ENCODE peak calls at places on chromosomes 6 and 20, in five cellular contexts. R, H, Z, Y and I are unnamed samples.
A peak's percentile ranks its signal among the peaks of the same experiment; 100 is the strongest.

GRCh38 chr20:61731363-61732181 is 334.1 kb downstream of the TAF4 start:
- DNase-seq in Z (no peak), R (no peak), Y (peak; percentile 75), H (peak; percentile 27), I (no peak)

GRCh38 chr6:90144396-90144795 is 152.2 kb downstream of the BACH2 start:
- DNase-seq in R (no peak), Y (no peak), Z (peak; percentile 50), H (no peak), I (no peak)

GRCh38 chr20:21288587-21289370 is 14.4 kb upstream of the XRN2 start:
- DNase-seq in Z (no peak), Y (no peak), R (no peak), H (no peak), I (no peak)

GRCh38 chr6:148440021-148440420 is 97.4 kb downstream of the SASH1 start:
- DNase-seq in R (no peak), Z (no peak), Y (no peak), H (no peak), I (no peak)

GRCh38 chr20:21289651-21290050 is 13.5 kb upstream of the XRN2 start:
- DNase-seq in R (no peak), Z (no peak), Y (no peak), H (no peak), I (no peak)

GRCh38 chr6:112947507-112947906 is 600.4 kb downstream of the RFPL4B start:
- DNase-seq in Y (no peak), R (no peak), Z (no peak), H (no peak), I (no peak)

GRCh38 chr20:43843096-43843964 is 71.3 kb upstream of the TOX2 start:
- DNase-seq in Y (peak; percentile 66), Z (no peak), R (no peak), H (peak; percentile 91), I (no peak)

GRCh38 chr6:151413372-151414145 is 22.2 kb upstream of the ZBTB2 start:
- DNase-seq in H (no peak), R (peak; percentile 25), Z (peak; percentile 59), Y (no peak), I (peak; percentile 33)

GRCh38 chr6:35640017-35640664 is 48.6 kb downstream of the FKBP5 start:
- DNase-seq in Z (no peak), Y (no peak), H (no peak), R (no peak), I (no peak)

GRCh38 chr20:3901028-3901746 is 12.0 kb downstream of the PANK2 start:
- DNase-seq in H (peak; percentile 54), Y (no peak), R (no peak), Z (no peak), I (no peak)

GRCh38 chr20:60211618-60212463 is 253.6 kb downstream of the CDH26 start:
- DNase-seq in Z (no peak), Y (no peak), R (no peak), H (no peak), I (no peak)

GRCh38 chr20:47355489-47356219 is 845 bp downstream of the ZMYND8 start:
- DNase-seq in Y (no peak), H (no peak), R (peak; percentile 34), Z (peak; percentile 13), I (peak; percentile 34)

GRCh38 chr20:44024820-44025580 is 110.3 kb downstream of the TOX2 start:
- DNase-seq in Z (no peak), R (no peak), H (no peak), Y (no peak), I (no peak)

GRCh38 chr6:15659181-15659580 is 3.6 kb downstream of the DTNBP1 start:
- DNase-seq in H (no peak), R (no peak), Y (no peak), Z (no peak), I (no peak)

GRCh38 chr20:18805881-18806280 is 7.7 kb upstream of the SCP2D1 start:
- DNase-seq in Z (no peak), H (no peak), R (peak; percentile 30), Y (no peak), I (no peak)

GRCh38 chr6:52024451-52025068 is 62.9 kb downstream of the PKHD1 start:
- DNase-seq in Z (no peak), Y (no peak), R (no peak), H (no peak), I (no peak)

GRCh38 chr20:61847420-61847748 is 218.3 kb downstream of the TAF4 start:
- DNase-seq in Z (no peak), R (no peak), Y (no peak), H (no peak), I (no peak)

GRCh38 chr20:19699132-19699971 is 58.7 kb upstream of the RIN2 start:
- DNase-seq in H (peak; percentile 42), Z (no peak), R (peak; percentile 62), Y (no peak), I (no peak)

GRCh38 chr6:36817864-36818263 is 21.4 kb downstream of the CPNE5 start:
- DNase-seq in Y (no peak), H (no peak), R (no peak), Z (no peak), I (no peak)

GRCh38 chr20:63156221-63156671 is 59.7 kb downstream of the YTHDF1 start:
- DNase-seq in Y (no peak), Z (no peak), H (no peak), R (no peak), I (no peak)

GRCh38 chr20:41734506-41734945 is 116.3 kb upstream of the CHD6 start:
- DNase-seq in R (peak; percentile 77), Y (peak; percentile 79), Z (peak; percentile 34), H (peak; percentile 25), I (peak; percentile 38)

GRCh38 chr6:125153541-125154183 is at the start of gene TPD52L1:
- DNase-seq in Y (peak; percentile 54), Z (peak; percentile 62), H (peak; percentile 61), R (peak; percentile 85), I (peak; percentile 55)

GRCh38 chr6:81331526-81331925 is 421.0 kb downstream of the TENT5A start:
- DNase-seq in H (no peak), Y (no peak), R (no peak), Z (no peak), I (no peak)

GRCh38 chr6:47144306-47144705 is 102.2 kb upstream of the ADGRF1 start:
- DNase-seq in Z (no peak), R (no peak), Y (no peak), H (peak; percentile 90), I (no peak)

GRCh38 chr6:168336967-168337366 is 17.4 kb upstream of the DACT2 start:
- DNase-seq in Z (no peak), H (no peak), Y (no peak), R (no peak), I (no peak)

GRCh38 chr20:17665756-17666155 is 16.3 kb downstream of the RRBP1 start:
- DNase-seq in H (no peak), R (no peak), Y (no peak), Z (no peak), I (no peak)

GRCh38 chr20:43220612-43221011 is 30.9 kb upstream of the PTPRT start:
- DNase-seq in Z (no peak), Y (no peak), H (no peak), R (no peak), I (no peak)

GRCh38 chr6:106039836-106040592 is 46.1 kb upstream of the PRDM1 start:
- DNase-seq in Y (no peak), Z (no peak), R (no peak), H (no peak), I (no peak)

GRCh38 chr20:21125072-21125848 is 622 bp upstream of the KIZ start:
- DNase-seq in R (peak; percentile 96), Z (no peak), H (peak; percentile 43), Y (peak; percentile 54), I (no peak)

GRCh38 chr6:136739071-136739470 is 53.2 kb downstream of the MAP3K5 start:
- DNase-seq in Z (no peak), R (no peak), H (no peak), Y (no peak), I (no peak)

GRCh38 chr20:11159728-11160127 is 485.9 kb upstream of the JAG1 start:
- DNase-seq in R (no peak), H (peak; percentile 86), Y (no peak), Z (no peak), I (no peak)

GRCh38 chr6:107662333-107662732 is 161.8 kb downstream of the SCML4 start:
- DNase-seq in H (no peak), Y (no peak), Z (no peak), R (no peak), I (no peak)

GRCh38 chr20:13042458-13042794 is 33.7 kb downstream of the SPTLC3 start:
- DNase-seq in R (no peak), Z (no peak), Y (no peak), H (no peak), I (no peak)

GRCh38 chr20:52405417-52405816 is 213.8 kb upstream of the ZFP64 start:
- DNase-seq in Y (no peak), H (peak; percentile 16), R (no peak), Z (no peak), I (no peak)

GRCh38 chr20:50223321-50223995 is 32.8 kb downstream of the CEBPB start:
- DNase-seq in Z (no peak), H (no peak), R (no peak), Y (no peak), I (no peak)